ENCODE peak calls at places on chromosome 15, in nine cellular contexts. A is OCI-LY7, U is neural progenitor cell, Z is endodermal cell, F is GM23248, B is fibroblast of lung, W is SJSA1, Q is PC-3, X is lower lobe of right lung. S is an unnamed sample. For H3K36me3, the result is how much of the 10 kb centered on the place peaks cover.

GRCh38 chr15:39056357-39056756 is 491.7 kb upstream of the RASGRP1 start:
- DNase-seq in A (no peak), U (no peak), Z (no peak), F (no peak), B (no peak), W (no peak), Q (no peak), X (no peak), S (no peak)

GRCh38 chr15:27271258-27271657 is 300.3 kb downstream of the GABRG3 start:
- DNase-seq in A (no peak), U (no peak), Z (no peak), F (no peak), B (no peak), W (no peak), Q (no peak), X (no peak), S (no peak)

GRCh38 chr15:77181305-77182074 is 110.6 kb upstream of the TSPAN3 start:
- DNase-seq in A (peak), U (no peak), Z (no peak), F (no peak), B (no peak), W (no peak), Q (no peak), X (no peak), S (no peak)

GRCh38 chr15:37245358-37245757 is 145.0 kb upstream of the MEIS2 start:
- DNase-seq in A (no peak), U (no peak), Z (no peak), F (no peak), B (no peak), W (no peak), Q (no peak), X (no peak), S (no peak)

GRCh38 chr15:85587707-85588441 is 206.9 kb downstream of the KLHL25 start:
- DNase-seq in A (no peak), U (no peak), Z (no peak), F (peak), B (peak), W (peak), Q (peak), X (no peak), S (no peak)

GRCh38 chr15:29920515-29920914 is 98.2 kb upstream of the TJP1 start:
- DNase-seq in A (no peak), U (no peak), Z (peak), F (peak), B (no peak), W (no peak), Q (peak), X (peak), S (no peak)

GRCh38 chr15:95760508-95760907 is 570.0 kb upstream of the NR2F2 start:
- DNase-seq in A (no peak), U (peak), Z (peak), F (no peak), B (peak), W (peak), Q (peak), X (no peak), S (no peak)

GRCh38 chr15:39580630-39581500 is at the start of gene THBS1:
- DNase-seq in A (no peak), U (peak), Z (peak), F (peak), B (peak), W (peak), Q (peak), X (peak), S (peak)

GRCh38 chr15:37109151-37109912 is 9.0 kb upstream of the MEIS2 start:
- DNase-seq in A (no peak), U (peak), Z (peak), F (no peak), B (no peak), W (no peak), Q (no peak), X (no peak), S (no peak)

GRCh38 chr15:70478251-70478990 is 284.9 kb downstream of the UACA start:
- DNase-seq in A (peak), U (no peak), Z (no peak), F (no peak), B (no peak), W (no peak), Q (no peak), X (peak), S (no peak)

GRCh38 chr15:85333132-85333831 is 47.1 kb upstream of the AKAP13 start:
- DNase-seq in A (no peak), U (no peak), Z (no peak), F (peak), B (peak), W (peak), Q (no peak), X (no peak), S (no peak)

GRCh38 chr15:59960318-59960717 is 43.8 kb upstream of the FOXB1 start:
- DNase-seq in A (no peak), U (no peak), Z (no peak), F (no peak), B (no peak), W (no peak), Q (no peak), X (no peak), S (no peak)

GRCh38 chr15:70870066-70870465 is 16.1 kb upstream of the LARP6 start:
- DNase-seq in A (no peak), U (no peak), Z (no peak), F (peak), B (peak), W (peak), Q (peak), X (no peak), S (no peak)

GRCh38 chr15:38691365-38691764 is 126.8 kb upstream of the RASGRP1 start:
- DNase-seq in A (no peak), U (no peak), Z (no peak), F (no peak), B (no peak), W (no peak), Q (no peak), X (no peak), S (no peak)

GRCh38 chr15:29740692-29741311 is 81.5 kb downstream of the TJP1 start:
- DNase-seq in A (peak), U (no peak), Z (no peak), F (no peak), B (no peak), W (no peak), Q (peak), X (no peak), S (no peak)

GRCh38 chr15:84766461-84767005 is 18.1 kb downstream of the ZNF592 start:
- DNase-seq in A (no peak), U (no peak), Z (no peak), F (no peak), B (no peak), W (no peak), Q (peak), X (no peak), S (no peak)

GRCh38 chr15:67805008-67805681 is 20.2 kb upstream of the SKOR1 start:
- DNase-seq in A (no peak), U (no peak), Z (no peak), F (no peak), B (no peak), W (no peak), Q (no peak), X (no peak), S (no peak)

GRCh38 chr15:98126326-98127090 is 166.0 kb downstream of the ARRDC4 start:
- DNase-seq in A (no peak), U (no peak), Z (no peak), F (peak), B (no peak), W (no peak), Q (no peak), X (no peak), S (no peak)

GRCh38 chr15:90375071-90375470 is 13.0 kb upstream of the IQGAP1 start:
- DNase-seq in A (no peak), U (no peak), Z (no peak), F (no peak), B (no peak), W (no peak), Q (no peak), X (no peak), S (no peak)

GRCh38 chr15:37907136-37907535 is 27.3 kb upstream of the TMCO5A start:
- DNase-seq in A (no peak), U (no peak), Z (no peak), F (peak), B (peak), W (peak), Q (peak), X (no peak), S (no peak)

GRCh38 chr15:41810651-41811431 is 17.1 kb upstream of the JMJD7 start:
- DNase-seq in A (peak), U (no peak), Z (no peak), F (peak), B (no peak), W (peak), Q (no peak), X (no peak), S (no peak)

GRCh38 chr15:96338772-96339661 is 8.5 kb downstream of the NR2F2 start:
- DNase-seq in A (no peak), U (peak), Z (peak), F (no peak), B (peak), W (peak), Q (peak), X (no peak), S (no peak)

GRCh38 chr15:33963831-33964664 is 4.2 kb upstream of the CHRM5 start:
- DNase-seq in A (peak), U (peak), Z (no peak), F (peak), B (peak), W (peak), Q (peak), X (no peak), S (no peak)

GRCh38 chr15:74869372-74869725 is 3.8 kb downstream of the SCAMP2 start:
- DNase-seq in A (no peak), U (no peak), Z (no peak), F (no peak), B (no peak), W (no peak), Q (no peak), X (no peak), S (no peak)

GRCh38 chr15:39433351-39433750 is 147.5 kb upstream of the THBS1 start:
- DNase-seq in A (no peak), U (no peak), Z (no peak), F (no peak), B (no peak), W (no peak), Q (no peak), X (no peak), S (no peak)

GRCh38 chr15:74958908-74959642 is 2.5 kb upstream of the RPP25 start:
- DNase-seq in A (no peak), U (peak), Z (peak), F (no peak), B (no peak), W (no peak), Q (no peak), X (no peak), S (no peak)

GRCh38 chr15:39499701-39500100 is 81.2 kb upstream of the THBS1 start:
- DNase-seq in A (no peak), U (no peak), Z (no peak), F (peak), B (no peak), W (no peak), Q (no peak), X (no peak), S (no peak)

GRCh38 chr15:37289109-37289765 is 188.9 kb upstream of the MEIS2 start:
- DNase-seq in A (peak), U (peak), Z (peak), F (peak), B (peak), W (no peak), Q (peak), X (no peak), S (no peak)

GRCh38 chr15:70602834-70603560 is 160.4 kb downstream of the UACA start:
- DNase-seq in A (no peak), U (no peak), Z (no peak), F (no peak), B (no peak), W (no peak), Q (no peak), X (no peak), S (no peak)

DNA sequence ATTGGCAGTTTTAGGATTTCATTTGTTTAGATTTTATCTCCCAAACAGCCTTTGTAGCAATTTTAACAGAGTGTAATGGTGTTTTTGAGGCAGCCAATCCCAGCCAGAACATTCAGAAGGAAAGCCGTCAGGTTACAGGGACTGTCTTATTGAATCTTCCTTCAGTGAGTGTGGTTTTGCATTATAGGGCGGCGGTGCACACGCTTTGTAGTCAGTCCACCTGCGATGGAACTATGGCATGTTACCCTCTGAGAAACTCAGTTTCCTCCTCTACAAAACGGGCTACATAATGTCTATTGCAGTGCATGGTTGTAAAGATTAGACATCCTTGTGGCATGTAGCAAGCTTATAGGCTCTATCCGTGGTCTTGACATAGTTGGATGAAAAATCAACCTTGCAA is 1.0 kb downstream of the LRRC28 start:
- DNase-seq in A (peak), U (no peak), Z (no peak), F (peak), B (no peak), W (no peak), Q (no peak), X (no peak), S (no peak)
- H3K4me3 ChIP-seq in A (peak), U (peak), Z (peak), F (peak), B (peak), W (no peak), Q (peak), X (peak), S (peak)

DNA sequence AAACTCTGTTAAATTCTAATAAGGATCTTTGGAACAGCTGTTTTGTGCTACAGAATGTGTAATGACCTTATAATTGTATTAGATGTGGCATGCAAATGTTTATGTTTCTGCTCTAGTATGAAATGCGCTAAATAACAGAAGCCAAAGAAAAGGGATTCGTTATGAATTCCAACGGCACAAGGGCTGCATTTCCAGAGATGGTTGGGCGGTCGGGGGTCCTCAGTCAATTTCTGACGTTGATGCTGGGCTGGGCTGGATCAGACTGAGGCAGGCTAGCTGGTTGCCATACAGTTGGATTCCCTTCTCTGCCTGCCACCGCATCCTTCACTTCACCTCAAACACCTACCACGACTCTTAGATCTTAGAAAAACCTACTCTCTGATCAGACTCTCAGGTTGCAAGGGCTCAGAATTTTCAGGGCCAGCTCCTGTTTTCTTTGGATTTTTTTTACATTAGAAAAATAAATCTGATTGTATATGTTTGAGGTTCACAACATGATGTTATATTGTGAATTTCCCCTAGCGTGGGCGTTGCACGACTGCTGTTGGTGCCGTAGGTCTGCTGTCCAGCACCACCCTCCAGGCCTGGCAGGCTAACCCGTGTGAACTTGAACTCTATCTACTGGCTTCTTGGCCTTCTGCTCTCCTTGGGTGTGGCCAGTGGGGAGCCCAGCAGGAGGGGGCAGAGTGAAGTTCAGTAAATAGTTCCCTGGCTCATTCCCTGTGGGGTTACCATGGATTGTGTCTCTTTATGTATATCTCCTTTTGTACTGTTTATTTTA is 80.3 kb upstream of the RORA start:
- DNase-seq in A (no peak), U (no peak), Z (no peak), F (no peak), B (no peak), W (no peak), Q (no peak), X (no peak), S (no peak)
- H3K36me3 ChIP-seq in A (under half), U (under half), Z (under half), F (under half), B (under half), W (under half), Q (under half), X (under half), S (under half)

DNA sequence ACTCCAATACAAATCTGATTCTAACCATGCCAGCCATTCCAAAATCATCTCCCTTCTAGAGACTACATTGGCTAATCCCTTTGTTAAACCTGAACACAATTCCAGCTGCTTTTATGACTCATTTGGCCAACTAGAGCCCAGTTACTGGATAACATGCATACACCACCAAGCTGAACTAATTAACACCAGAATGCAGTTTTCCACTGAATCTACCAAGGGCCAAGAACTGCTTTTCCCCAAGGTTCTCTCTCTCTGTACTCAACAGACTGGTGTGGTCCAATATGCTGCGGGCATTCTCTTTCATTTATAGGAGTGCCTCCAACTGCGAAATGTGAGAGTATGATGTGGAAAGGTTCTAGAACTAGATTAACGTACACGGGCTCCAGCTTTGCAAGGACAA is 1.5 kb downstream of the CHSY1 start:
- DNase-seq in A (no peak), U (peak), Z (no peak), F (peak), B (peak), W (peak), Q (peak), X (no peak), S (no peak)
- H3K27ac ChIP-seq in A (no peak), U (no peak), Z (no peak), F (peak), B (peak), W (no peak), Q (no peak), X (peak), S (peak)

GRCh38 chr15:50876989-50877360 is 31.5 kb upstream of the AP4E1 start:
- DNase-seq in A (peak), U (peak), Z (peak), F (peak), B (peak), W (peak), Q (peak), X (no peak), S (peak)
- H3K4me3 ChIP-seq in A (peak), U (no peak), Z (no peak), F (peak), B (peak), W (peak), Q (peak), X (peak), S (peak)

GRCh38 chr15:101176625-101177024 is 75.2 kb downstream of the CHSY1 start:
- DNase-seq in A (no peak), U (no peak), Z (no peak), F (peak), B (peak), W (peak), Q (no peak), X (no peak), S (no peak)
- H3K36me3 ChIP-seq in A (under half), U (under half), Z (under half), F (under half), B (under half), W (half or more), Q (under half), X (under half), S (under half)

GRCh38 chr15:89106200-89106599 is 17.9 kb downstream of the ABHD2 start:
- DNase-seq in A (no peak), U (no peak), Z (no peak), F (no peak), B (no peak), W (no peak), Q (no peak), X (no peak), S (no peak)
- H3K27ac ChIP-seq in A (no peak), U (no peak), Z (no peak), F (no peak), B (peak), W (no peak), Q (no peak), X (no peak), S (no peak)

DNA sequence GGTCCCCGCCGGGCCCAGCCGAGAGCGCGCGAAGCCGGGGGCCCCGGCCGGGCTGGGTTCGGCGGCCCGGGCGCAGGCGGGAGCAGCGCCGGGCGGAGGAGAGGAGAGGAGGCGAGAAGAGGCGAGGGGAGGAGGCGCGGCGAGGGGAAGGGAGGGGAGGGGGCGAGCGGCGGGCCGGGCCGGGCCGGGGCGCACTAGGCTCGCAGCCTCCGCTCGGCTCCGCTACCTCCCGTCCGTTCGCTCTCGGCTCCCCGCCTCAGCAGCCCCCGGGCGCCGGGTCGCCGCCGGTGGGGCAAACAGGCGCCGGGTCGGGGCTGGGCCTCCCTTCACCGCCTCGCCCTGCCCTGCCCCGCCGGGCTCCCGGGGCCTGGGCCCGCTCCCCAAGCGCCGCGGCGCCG is 335 bp downstream of the INSYN1 start:
- DNase-seq in A (no peak), U (peak), Z (peak), F (peak), B (no peak), W (no peak), Q (no peak), X (no peak), S (no peak)
- H3K4me3 ChIP-seq in A (no peak), U (peak), Z (peak), F (peak), B (no peak), W (peak), Q (peak), X (peak), S (no peak)

GRCh38 chr15:79453446-79453845 is 21.3 kb downstream of the MINAR1 start:
- DNase-seq in A (peak), U (no peak), Z (no peak), F (no peak), B (no peak), W (no peak), Q (no peak), X (no peak), S (no peak)
- H3K36me3 ChIP-seq in A (under half), U (under half), Z (under half), F (under half), B (under half), W (under half), Q (under half), X (under half), S (under half)

GRCh38 chr15:55279746-55280351 is 9.8 kb downstream of the RAB27A start:
- DNase-seq in A (no peak), U (no peak), Z (no peak), F (peak), B (peak), W (peak), Q (peak), X (no peak), S (peak)

GRCh38 chr15:55281517-55282227 is 7.9 kb downstream of the RAB27A start:
- DNase-seq in A (no peak), U (no peak), Z (no peak), F (peak), B (no peak), W (no peak), Q (no peak), X (no peak), S (no peak)

GRCh38 chr15:55283295-55284147 is 6.1 kb downstream of the RAB27A start:
- DNase-seq in A (no peak), U (no peak), Z (no peak), F (no peak), B (no peak), W (no peak), Q (no peak), X (peak), S (no peak)

GRCh38 chr15:55284461-55284860 is 5.2 kb downstream of the RAB27A start:
- DNase-seq in A (no peak), U (no peak), Z (no peak), F (no peak), B (no peak), W (no peak), Q (no peak), X (no peak), S (no peak)

DNA sequence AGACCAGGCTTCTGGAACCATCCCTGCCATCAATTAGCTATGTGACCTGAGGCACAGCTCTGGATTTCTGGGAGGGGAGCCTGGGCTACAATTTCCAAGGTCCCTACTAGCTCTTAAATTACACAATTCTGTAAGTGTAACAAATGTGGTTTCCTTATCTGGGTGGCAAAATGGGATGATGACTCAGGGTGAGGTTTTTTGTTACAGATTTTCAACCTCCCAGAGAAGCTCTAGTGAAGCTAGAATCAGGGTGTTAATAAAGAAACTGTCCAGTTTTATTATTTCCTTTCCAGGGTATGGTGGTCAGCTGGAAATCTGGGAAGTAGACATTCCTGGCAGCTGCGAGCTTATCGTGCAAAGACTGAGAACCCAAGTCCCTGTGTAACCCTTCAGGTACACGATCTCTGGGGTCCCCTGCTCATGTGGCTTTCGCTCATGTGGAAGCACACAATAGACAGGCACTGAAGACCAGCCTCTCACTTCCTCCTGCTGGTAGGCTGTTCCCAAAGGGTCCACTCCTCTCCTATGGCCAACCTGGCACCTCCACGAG is 7.3 kb downstream of the RAB27A start:
- DNase-seq in A (no peak), U (no peak), Z (no peak), F (peak), B (peak), W (peak), Q (peak), X (no peak), S (no peak)
- H3K27ac ChIP-seq in A (no peak), U (no peak), Z (no peak), F (peak), B (peak), W (peak), Q (no peak), X (peak), S (peak)